ENCODE peak calls at places on chromosomes 3 and 15, in nine cellular contexts. One of them, this sample, is unnamed.

GRCh38 chr15:60448668-60449360 is 30.1 kb downstream of the ICE2 start:
- DNase-seq in cardiac fibroblast: no peak
- DNase-seq in ovary: no peak
- DNase-seq in K562: no peak
- DNase-seq in GM23338: no peak
- DNase-seq in neural progenitor cell: no peak
- DNase-seq in esophagus squamous epithelium: no peak
- DNase-seq in CD8-positive, alpha-beta T cell: no peak
- DNase-seq in thoracic aorta: no peak
- DNase-seq in this sample: no peak

GRCh38 chr3:39146611-39147373 is 6.6 kb downstream of the CSRNP1 start:
- DNase-seq in cardiac fibroblast: peak; percentile 98
- DNase-seq in ovary: peak; percentile 80
- DNase-seq in K562: no peak
- DNase-seq in GM23338: no peak
- DNase-seq in neural progenitor cell: no peak
- DNase-seq in esophagus squamous epithelium: peak; percentile 45
- DNase-seq in CD8-positive, alpha-beta T cell: peak; percentile 63
- DNase-seq in thoracic aorta: peak; percentile 74
- DNase-seq in this sample: peak; percentile 93

GRCh38 chr15:51367322-51367976 is 26.0 kb downstream of the GLDN start:
- DNase-seq in cardiac fibroblast: no peak
- DNase-seq in ovary: peak; percentile 44
- DNase-seq in K562: no peak
- DNase-seq in GM23338: no peak
- DNase-seq in neural progenitor cell: peak; percentile 73
- DNase-seq in esophagus squamous epithelium: no peak
- DNase-seq in CD8-positive, alpha-beta T cell: no peak
- DNase-seq in thoracic aorta: no peak
- DNase-seq in this sample: peak; percentile 91

GRCh38 chr15:41932511-41932910 is 38.7 kb upstream of the SPTBN5 start:
- DNase-seq in cardiac fibroblast: no peak
- DNase-seq in ovary: no peak
- DNase-seq in K562: no peak
- DNase-seq in GM23338: no peak
- DNase-seq in neural progenitor cell: no peak
- DNase-seq in esophagus squamous epithelium: no peak
- DNase-seq in CD8-positive, alpha-beta T cell: no peak
- DNase-seq in thoracic aorta: no peak
- DNase-seq in this sample: no peak

GRCh38 chr3:184725176-184725575 is 13.3 kb upstream of the MAGEF1 start:
- DNase-seq in cardiac fibroblast: no peak
- DNase-seq in ovary: no peak
- DNase-seq in K562: no peak
- DNase-seq in GM23338: peak; percentile 28
- DNase-seq in neural progenitor cell: no peak
- DNase-seq in esophagus squamous epithelium: no peak
- DNase-seq in CD8-positive, alpha-beta T cell: no peak
- DNase-seq in thoracic aorta: no peak
- DNase-seq in this sample: no peak

GRCh38 chr3:24485511-24485910 is 9.1 kb downstream of the THRB start:
- DNase-seq in cardiac fibroblast: peak; percentile 20
- DNase-seq in ovary: no peak
- DNase-seq in K562: no peak
- DNase-seq in GM23338: no peak
- DNase-seq in neural progenitor cell: no peak
- DNase-seq in esophagus squamous epithelium: no peak
- DNase-seq in CD8-positive, alpha-beta T cell: no peak
- DNase-seq in thoracic aorta: no peak
- DNase-seq in this sample: no peak

GRCh38 chr3:30539772-30540171 is 66.6 kb upstream of the TGFBR2 start:
- DNase-seq in cardiac fibroblast: peak; percentile 76
- DNase-seq in ovary: no peak
- DNase-seq in K562: no peak
- DNase-seq in GM23338: no peak
- DNase-seq in neural progenitor cell: no peak
- DNase-seq in esophagus squamous epithelium: no peak
- DNase-seq in CD8-positive, alpha-beta T cell: no peak
- DNase-seq in thoracic aorta: no peak
- DNase-seq in this sample: peak; percentile 61

GRCh38 chr3:170331143-170331542 is 26.4 kb upstream of the SKIL start:
- DNase-seq in cardiac fibroblast: no peak
- DNase-seq in ovary: no peak
- DNase-seq in K562: no peak
- DNase-seq in GM23338: no peak
- DNase-seq in neural progenitor cell: no peak
- DNase-seq in esophagus squamous epithelium: no peak
- DNase-seq in CD8-positive, alpha-beta T cell: no peak
- DNase-seq in thoracic aorta: no peak
- DNase-seq in this sample: peak; percentile 22

GRCh38 chr15:79641841-79642240 is 209.7 kb downstream of the MINAR1 start:
- DNase-seq in cardiac fibroblast: no peak
- DNase-seq in ovary: no peak
- DNase-seq in K562: no peak
- DNase-seq in GM23338: no peak
- DNase-seq in neural progenitor cell: no peak
- DNase-seq in esophagus squamous epithelium: no peak
- DNase-seq in CD8-positive, alpha-beta T cell: no peak
- DNase-seq in thoracic aorta: no peak
- DNase-seq in this sample: no peak

GRCh38 chr3:102092617-102093466 is 243.5 kb downstream of the NFKBIZ start:
- DNase-seq in cardiac fibroblast: peak; percentile 50
- DNase-seq in ovary: no peak
- DNase-seq in K562: no peak
- DNase-seq in GM23338: no peak
- DNase-seq in neural progenitor cell: no peak
- DNase-seq in esophagus squamous epithelium: no peak
- DNase-seq in CD8-positive, alpha-beta T cell: no peak
- DNase-seq in thoracic aorta: no peak
- DNase-seq in this sample: no peak

GRCh38 chr15:49530106-49530505 is 90.5 kb downstream of the FAM227B start:
- DNase-seq in cardiac fibroblast: peak; percentile 51
- DNase-seq in ovary: no peak
- DNase-seq in K562: no peak
- DNase-seq in GM23338: no peak
- DNase-seq in neural progenitor cell: no peak
- DNase-seq in esophagus squamous epithelium: no peak
- DNase-seq in CD8-positive, alpha-beta T cell: no peak
- DNase-seq in thoracic aorta: no peak
- DNase-seq in this sample: peak; percentile 9

GRCh38 chr15:54772663-54773062 is 424.1 kb downstream of the RSL24D1 start:
- DNase-seq in cardiac fibroblast: no peak
- DNase-seq in ovary: no peak
- DNase-seq in K562: no peak
- DNase-seq in GM23338: peak; percentile 1
- DNase-seq in neural progenitor cell: no peak
- DNase-seq in esophagus squamous epithelium: no peak
- DNase-seq in CD8-positive, alpha-beta T cell: no peak
- DNase-seq in thoracic aorta: no peak
- DNase-seq in this sample: no peak

GRCh38 chr3:81910244-81910852 is 148.9 kb upstream of the GBE1 start:
- DNase-seq in cardiac fibroblast: peak; percentile 50
- DNase-seq in ovary: no peak
- DNase-seq in K562: peak; percentile 34
- DNase-seq in GM23338: peak; percentile 76
- DNase-seq in neural progenitor cell: peak; percentile 69
- DNase-seq in esophagus squamous epithelium: no peak
- DNase-seq in CD8-positive, alpha-beta T cell: no peak
- DNase-seq in thoracic aorta: no peak
- DNase-seq in this sample: peak; percentile 50

GRCh38 chr3:64327039-64327804 is 102.0 kb upstream of the PRICKLE2 start:
- DNase-seq in cardiac fibroblast: peak; percentile 91
- DNase-seq in ovary: peak; percentile 67
- DNase-seq in K562: peak; percentile 6
- DNase-seq in GM23338: no peak
- DNase-seq in neural progenitor cell: no peak
- DNase-seq in esophagus squamous epithelium: no peak
- DNase-seq in CD8-positive, alpha-beta T cell: no peak
- DNase-seq in thoracic aorta: no peak
- DNase-seq in this sample: peak; percentile 96

GRCh38 chr15:55859681-55860080 is 116.7 kb upstream of the PRTG start:
- DNase-seq in cardiac fibroblast: no peak
- DNase-seq in ovary: no peak
- DNase-seq in K562: no peak
- DNase-seq in GM23338: no peak
- DNase-seq in neural progenitor cell: no peak
- DNase-seq in esophagus squamous epithelium: no peak
- DNase-seq in CD8-positive, alpha-beta T cell: no peak
- DNase-seq in thoracic aorta: no peak
- DNase-seq in this sample: peak; percentile 68

GRCh38 chr3:178558637-178559036 is 22.4 kb downstream of the KCNMB2 start:
- DNase-seq in cardiac fibroblast: no peak
- DNase-seq in ovary: no peak
- DNase-seq in K562: no peak
- DNase-seq in GM23338: peak; percentile 5
- DNase-seq in neural progenitor cell: peak; percentile 15
- DNase-seq in esophagus squamous epithelium: no peak
- DNase-seq in CD8-positive, alpha-beta T cell: no peak
- DNase-seq in thoracic aorta: no peak
- DNase-seq in this sample: no peak

GRCh38 chr3:134974621-134975020 is 179.6 kb downstream of the EPHB1 start:
- DNase-seq in cardiac fibroblast: no peak
- DNase-seq in ovary: no peak
- DNase-seq in K562: no peak
- DNase-seq in GM23338: no peak
- DNase-seq in neural progenitor cell: no peak
- DNase-seq in esophagus squamous epithelium: no peak
- DNase-seq in CD8-positive, alpha-beta T cell: no peak
- DNase-seq in thoracic aorta: no peak
- DNase-seq in this sample: no peak

GRCh38 chr3:61612211-61612995 is 51.0 kb downstream of the PTPRG start:
- DNase-seq in cardiac fibroblast: peak; percentile 55
- DNase-seq in ovary: no peak
- DNase-seq in K562: no peak
- DNase-seq in GM23338: peak; percentile 76
- DNase-seq in neural progenitor cell: peak; percentile 45
- DNase-seq in esophagus squamous epithelium: no peak
- DNase-seq in CD8-positive, alpha-beta T cell: no peak
- DNase-seq in thoracic aorta: no peak
- DNase-seq in this sample: peak; percentile 22

GRCh38 chr3:42660898-42661297 is 7.4 kb downstream of the ZBTB47 start:
- DNase-seq in cardiac fibroblast: no peak
- DNase-seq in ovary: no peak
- DNase-seq in K562: peak; percentile 60
- DNase-seq in GM23338: peak; percentile 51
- DNase-seq in neural progenitor cell: no peak
- DNase-seq in esophagus squamous epithelium: no peak
- DNase-seq in CD8-positive, alpha-beta T cell: no peak
- DNase-seq in thoracic aorta: no peak
- DNase-seq in this sample: no peak

GRCh38 chr3:49174586-49174985 is 3.2 kb downstream of the KLHDC8B start:
- DNase-seq in cardiac fibroblast: no peak
- DNase-seq in ovary: no peak
- DNase-seq in K562: no peak
- DNase-seq in GM23338: no peak
- DNase-seq in neural progenitor cell: no peak
- DNase-seq in esophagus squamous epithelium: no peak
- DNase-seq in CD8-positive, alpha-beta T cell: no peak
- DNase-seq in thoracic aorta: no peak
- DNase-seq in this sample: no peak

DNA sequence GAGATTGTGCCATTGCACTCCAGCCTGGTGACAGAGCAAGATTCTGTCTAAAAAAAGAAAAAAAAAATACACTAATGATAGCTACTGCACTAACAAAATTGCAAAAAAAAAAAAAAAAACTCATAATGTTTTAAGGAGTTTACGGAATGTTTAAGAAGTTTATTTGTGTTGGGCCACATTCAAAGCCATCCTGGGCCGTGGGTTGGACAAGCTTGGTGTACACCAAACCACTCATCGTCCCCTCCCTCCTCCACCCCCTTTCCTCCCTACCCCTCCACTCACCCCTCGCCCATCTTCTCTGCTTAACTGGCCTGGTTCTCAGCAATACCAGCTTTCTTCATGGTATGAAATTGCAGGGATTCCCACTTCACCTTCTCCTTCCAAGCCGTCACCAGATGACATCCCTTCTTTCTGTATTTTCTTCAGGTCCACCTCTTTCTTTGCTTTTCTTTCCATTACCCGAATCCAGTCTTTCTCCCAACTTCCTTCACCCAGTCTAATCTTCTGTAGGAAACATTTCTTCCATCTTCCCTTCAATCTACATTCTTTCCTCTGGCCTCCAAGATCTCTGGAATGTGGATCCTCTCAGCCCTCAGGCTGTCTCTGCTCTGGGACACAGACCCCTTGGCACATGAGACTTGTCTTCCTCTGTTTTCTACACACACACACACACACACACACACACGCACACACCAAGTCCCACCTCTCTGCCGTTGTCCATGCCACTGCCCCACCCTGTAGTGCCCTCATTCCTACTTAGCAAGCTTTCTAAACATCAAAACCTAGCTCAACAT is 3.5 kb upstream of the MESP1 start:
- DNase-seq in cardiac fibroblast: no peak
- DNase-seq in ovary: no peak
- DNase-seq in K562: no peak
- DNase-seq in GM23338: no peak
- DNase-seq in neural progenitor cell: no peak
- DNase-seq in esophagus squamous epithelium: no peak
- DNase-seq in CD8-positive, alpha-beta T cell: no peak
- DNase-seq in thoracic aorta: no peak
- DNase-seq in this sample: peak; percentile 28
- TF ChIP-seq CTCF in cardiac fibroblast: no peak
- TF ChIP-seq CTCF in ovary: no peak
- TF ChIP-seq CTCF in K562: no peak
- TF ChIP-seq CTCF in GM23338: no peak
- TF ChIP-seq CTCF in neural progenitor cell: no peak
- TF ChIP-seq CTCF in esophagus squamous epithelium: no peak
- TF ChIP-seq CTCF in CD8-positive, alpha-beta T cell: no peak
- TF ChIP-seq CTCF in thoracic aorta: no peak
- TF ChIP-seq CTCF in this sample: no peak

GRCh38 chr3:52317601-52318000 is 1.5 kb downstream of the DNAH1 start:
- DNase-seq in cardiac fibroblast: peak; percentile 39
- DNase-seq in ovary: peak; percentile 82
- DNase-seq in K562: peak; percentile 87
- DNase-seq in GM23338: peak; percentile 94
- DNase-seq in neural progenitor cell: peak; percentile 93
- DNase-seq in esophagus squamous epithelium: no peak
- DNase-seq in CD8-positive, alpha-beta T cell: peak; percentile 58
- DNase-seq in thoracic aorta: no peak
- DNase-seq in this sample: no peak
- H3K4me3 ChIP-seq in cardiac fibroblast: peak overlapping the region; percentile 38
- H3K4me3 ChIP-seq in ovary: peak overlapping the region; percentile 19
- H3K4me3 ChIP-seq in K562: peak overlapping the region; percentile 3
- H3K4me3 ChIP-seq in GM23338: peak overlapping the region; percentile 56
- H3K4me3 ChIP-seq in neural progenitor cell: peak overlapping the region; percentile 45
- H3K4me3 ChIP-seq in esophagus squamous epithelium: no peak overlapping the region
- H3K4me3 ChIP-seq in CD8-positive, alpha-beta T cell: peak overlapping the region; percentile 59
- H3K4me3 ChIP-seq in thoracic aorta: peak overlapping the region; percentile 67
- H3K4me3 ChIP-seq in this sample: peak overlapping the region; percentile 14

GRCh38 chr3:47261301-47261700 is 21.3 kb downstream of the KIF9 start:
- DNase-seq in cardiac fibroblast: no peak
- DNase-seq in ovary: peak; percentile 5
- DNase-seq in K562: no peak
- DNase-seq in GM23338: peak; percentile 10
- DNase-seq in neural progenitor cell: no peak
- DNase-seq in esophagus squamous epithelium: no peak
- DNase-seq in CD8-positive, alpha-beta T cell: no peak
- DNase-seq in thoracic aorta: no peak
- DNase-seq in this sample: peak; percentile 21
- TF ChIP-seq CTCF in cardiac fibroblast: no peak
- TF ChIP-seq CTCF in ovary: no peak
- TF ChIP-seq CTCF in K562: no peak
- TF ChIP-seq CTCF in GM23338: no peak
- TF ChIP-seq CTCF in neural progenitor cell: no peak
- TF ChIP-seq CTCF in esophagus squamous epithelium: no peak
- TF ChIP-seq CTCF in CD8-positive, alpha-beta T cell: no peak
- TF ChIP-seq CTCF in thoracic aorta: no peak
- TF ChIP-seq CTCF in this sample: no peak

GRCh38 chr15:90558182-90558581 is 28.5 kb downstream of the CRTC3 start:
- DNase-seq in cardiac fibroblast: no peak
- DNase-seq in ovary: no peak
- DNase-seq in K562: no peak
- DNase-seq in GM23338: no peak
- DNase-seq in neural progenitor cell: no peak
- DNase-seq in esophagus squamous epithelium: no peak
- DNase-seq in CD8-positive, alpha-beta T cell: no peak
- DNase-seq in thoracic aorta: no peak
- DNase-seq in this sample: no peak
- H3K4me3 ChIP-seq in cardiac fibroblast: no peak overlapping the region
- H3K4me3 ChIP-seq in ovary: no peak overlapping the region
- H3K4me3 ChIP-seq in K562: no peak overlapping the region
- H3K4me3 ChIP-seq in GM23338: no peak overlapping the region
- H3K4me3 ChIP-seq in neural progenitor cell: no peak overlapping the region
- H3K4me3 ChIP-seq in esophagus squamous epithelium: no peak overlapping the region
- H3K4me3 ChIP-seq in CD8-positive, alpha-beta T cell: no peak overlapping the region
- H3K4me3 ChIP-seq in thoracic aorta: peak overlapping the region; percentile 31
- H3K4me3 ChIP-seq in this sample: no peak overlapping the region

This sample was measured in fibroblast of the aortic adventitia.